ENCODE peak calls at places on chromosomes 4 and X, in nine cellular contexts. Z is CD4-positive, alpha-beta T cell; Q is GM06990; L is AG10803; W is esophagus squamous epithelium; H is mucosa of gallbladder; O is stimulated activated CD4-positive, alpha-beta T cell treated with anti-CD3 and anti-CD28 coated beads, Interleukin-12 subunit alpha, Interleukin-12 subunit beta, amount 100 ng/mL, for 24 hours; R is AG09319; A is stimulated activated CD8-positive, alpha-beta memory T cell treated with anti-CD3 and anti-CD28 coated beads, Interleukin-2, amount 100 ng/mL, for 1 hour. B is an unnamed sample.

GRCh38 chrX:15594371-15594770 is 6.4 kb downstream of the ACE2 start:
- DNase-seq in Z (no peak), Q (no peak), L (no peak), W (no peak), H (no peak), O (no peak), R (no peak), A (no peak), B (no peak)

GRCh38 chr4:48767055-48767454 is 13.0 kb downstream of the FRYL start:
- DNase-seq in Z (no peak), Q (no peak), L (no peak), W (no peak), H (no peak), O (no peak), R (no peak), A (no peak), B (no peak)

GRCh38 chr4:186132577-186133277 is 28.2 kb downstream of the FAM149A start:
- DNase-seq in Z (no peak), Q (no peak), L (peak; percentile 3), W (no peak), H (no peak), O (no peak), R (no peak), A (no peak), B (peak; percentile 8)

GRCh38 chr4:147732516-147733193 is 767 bp downstream of the ARHGAP10 start:
- DNase-seq in Z (no peak), Q (no peak), L (peak; percentile 31), W (no peak), H (no peak), O (no peak), R (no peak), A (no peak), B (peak; percentile 45)

GRCh38 chr4:146243141-146243882 is 29.0 kb downstream of the REELD1 start:
- DNase-seq in Z (peak; percentile 49), Q (peak; percentile 81), L (no peak), W (no peak), H (no peak), O (peak; percentile 27), R (no peak), A (no peak), B (peak; percentile 56)

GRCh38 chrX:148929686-148930085 is 429.3 kb downstream of the AFF2 start:
- DNase-seq in Z (no peak), Q (no peak), L (peak; percentile 57), W (no peak), H (no peak), O (no peak), R (no peak), A (no peak), B (peak; percentile 90)

GRCh38 chr4:51885371-51885770 is 42.4 kb downstream of the DCUN1D4 start:
- DNase-seq in Z (no peak), Q (no peak), L (peak; percentile 38), W (no peak), H (no peak), O (no peak), R (no peak), A (no peak), B (peak; percentile 17)

GRCh38 chr4:176902710-176903323 is 110.1 kb upstream of the VEGFC start:
- DNase-seq in Z (no peak), Q (peak; percentile 50), L (peak; percentile 95), W (no peak), H (no peak), O (no peak), R (no peak), A (no peak), B (peak; percentile 93)

GRCh38 chr4:87423313-87424031 is 1.1 kb downstream of the NUDT9 start:
- DNase-seq in Z (no peak), Q (peak; percentile 18), L (no peak), W (no peak), H (no peak), O (no peak), R (no peak), A (no peak), B (no peak)

GRCh38 chr4:63370997-63371396 is 1038.3 kb downstream of the TECRL start:
- DNase-seq in Z (no peak), Q (no peak), L (no peak), W (no peak), H (no peak), O (no peak), R (no peak), A (no peak), B (no peak)

GRCh38 chr4:130479020-130479419 is 1383.1 kb downstream of the C4orf33 start:
- DNase-seq in Z (no peak), Q (no peak), L (peak; percentile 1), W (no peak), H (no peak), O (no peak), R (no peak), A (no peak), B (no peak)